ENCODE peak calls at places on chromosomes 13 and 19, in four cellular contexts. One of them, this sample, is unnamed.

GRCh38 chr13:112668924-112669323 is 20.9 kb upstream of the ATP11A start:
- DNase-seq in T-helper 1 cell: no peak
- DNase-seq in HS-27A: no peak
- DNase-seq in NCI-H187: no peak
- DNase-seq in this sample: no peak

GRCh38 chr19:41735071-41735623 is 20.2 kb upstream of the CEACAM6 start:
- DNase-seq in HS-27A: no peak
- DNase-seq in NCI-H187: no peak
- DNase-seq in T-helper 1 cell: no peak
- DNase-seq in this sample: no peak

GRCh38 chr13:27442071-27442647 is 8.2 kb downstream of the MTIF3 start:
- DNase-seq in T-helper 1 cell: peak
- DNase-seq in HS-27A: no peak
- DNase-seq in NCI-H187: no peak
- DNase-seq in this sample: peak

GRCh38 chr13:61286148-61286745 is 129.4 kb downstream of the PCDH20 start:
- DNase-seq in T-helper 1 cell: no peak
- DNase-seq in NCI-H187: peak
- DNase-seq in HS-27A: no peak
- DNase-seq in this sample: no peak

GRCh38 chr19:435056-435706 is 25.7 kb downstream of the SHC2 start:
- DNase-seq in NCI-H187: no peak
- DNase-seq in HS-27A: no peak
- DNase-seq in T-helper 1 cell: no peak
- DNase-seq in this sample: no peak

GRCh38 chr19:31506102-31506501 is 156.9 kb upstream of the TSHZ3 start:
- DNase-seq in T-helper 1 cell: no peak
- DNase-seq in HS-27A: no peak
- DNase-seq in NCI-H187: no peak
- DNase-seq in this sample: no peak

GRCh38 chr13:23599083-23599925 is 29.1 kb downstream of the TNFRSF19 start:
- DNase-seq in T-helper 1 cell: no peak
- DNase-seq in HS-27A: no peak
- DNase-seq in NCI-H187: no peak
- DNase-seq in this sample: no peak

GRCh38 chr13:48006396-48006795 is 5.3 kb upstream of the SUCLA2 start:
- DNase-seq in T-helper 1 cell: no peak
- DNase-seq in HS-27A: no peak
- DNase-seq in NCI-H187: no peak
- DNase-seq in this sample: no peak

GRCh38 chr19:16890461-16891184 is 1.8 kb downstream of the F2RL3 start:
- DNase-seq in HS-27A: no peak
- DNase-seq in NCI-H187: no peak
- DNase-seq in T-helper 1 cell: no peak
- DNase-seq in this sample: no peak

GRCh38 chr19:4506449-4507149 is 11.7 kb downstream of the PLIN4 start:
- DNase-seq in NCI-H187: no peak
- DNase-seq in HS-27A: no peak
- DNase-seq in T-helper 1 cell: no peak
- DNase-seq in this sample: no peak

GRCh38 chr19:8626823-8627222 is 3.6 kb upstream of the NFILZ start:
- DNase-seq in T-helper 1 cell: no peak
- DNase-seq in NCI-H187: no peak
- DNase-seq in HS-27A: no peak
- DNase-seq in this sample: no peak

GRCh38 chr13:21034602-21035190 is 26.7 kb downstream of the LATS2 start:
- DNase-seq in HS-27A: no peak
- DNase-seq in NCI-H187: no peak
- DNase-seq in T-helper 1 cell: no peak
- DNase-seq in this sample: no peak

GRCh38 chr19:15280915-15281683 is 48.9 kb upstream of the EPHX3 start:
- DNase-seq in HS-27A: no peak
- DNase-seq in NCI-H187: no peak
- DNase-seq in T-helper 1 cell: no peak
- DNase-seq in this sample: no peak

GRCh38 chr13:31588923-31589322 is 150.4 kb upstream of the RXFP2 start:
- DNase-seq in NCI-H187: no peak
- DNase-seq in HS-27A: no peak
- DNase-seq in T-helper 1 cell: no peak
- DNase-seq in this sample: no peak

GRCh38 chr19:6270822-6271221 is 9.0 kb downstream of the MLLT1 start:
- DNase-seq in NCI-H187: no peak
- DNase-seq in T-helper 1 cell: no peak
- DNase-seq in HS-27A: no peak
- DNase-seq in this sample: no peak

GRCh38 chr19:16860118-16860517 is 28.7 kb upstream of the F2RL3 start:
- DNase-seq in HS-27A: no peak
- DNase-seq in NCI-H187: no peak
- DNase-seq in T-helper 1 cell: no peak
- DNase-seq in this sample: no peak

GRCh38 chr19:48424694-48425219 is 21.0 kb upstream of the GRWD1 start:
- DNase-seq in HS-27A: peak
- DNase-seq in T-helper 1 cell: no peak
- DNase-seq in NCI-H187: no peak
- DNase-seq in this sample: no peak

GRCh38 chr19:53311897-53312296 is 21.7 kb upstream of the ZNF845 start:
- DNase-seq in T-helper 1 cell: no peak
- DNase-seq in HS-27A: no peak
- DNase-seq in NCI-H187: no peak
- DNase-seq in this sample: no peak

GRCh38 chr19:12513531-12514061 is 29.0 kb upstream of the ZNF709 start:
- DNase-seq in NCI-H187: no peak
- DNase-seq in HS-27A: no peak
- DNase-seq in T-helper 1 cell: no peak
- DNase-seq in this sample: no peak

GRCh38 chr13:19158006-19158405 is 23.6 kb downstream of the TUBA3C start:
- DNase-seq in HS-27A: no peak
- DNase-seq in NCI-H187: no peak
- DNase-seq in T-helper 1 cell: no peak
- DNase-seq in this sample: no peak

GRCh38 chr19:4369109-4369887 is 25.9 kb downstream of the MPND start:
- DNase-seq in NCI-H187: no peak
- DNase-seq in T-helper 1 cell: peak
- DNase-seq in HS-27A: no peak
- DNase-seq in this sample: peak

GRCh38 chr19:46945668-46946067 is 74.0 kb upstream of the NPAS1 start:
- DNase-seq in HS-27A: no peak
- DNase-seq in NCI-H187: no peak
- DNase-seq in T-helper 1 cell: no peak
- DNase-seq in this sample: no peak

GRCh38 chr19:16446108-16447014 is 25.4 kb downstream of the EPS15L1 start:
- DNase-seq in HS-27A: no peak
- DNase-seq in T-helper 1 cell: no peak
- DNase-seq in NCI-H187: no peak
- DNase-seq in this sample: no peak

GRCh38 chr19:49999371-50000010 is 25.7 kb downstream of the VRK3 start:
- DNase-seq in NCI-H187: no peak
- DNase-seq in T-helper 1 cell: no peak
- DNase-seq in HS-27A: no peak
- DNase-seq in this sample: no peak

GRCh38 chr19:47729468-47729798 is 15.9 kb upstream of the NOP53 start:
- DNase-seq in NCI-H187: no peak
- DNase-seq in T-helper 1 cell: no peak
- DNase-seq in HS-27A: peak
- DNase-seq in this sample: no peak

GRCh38 chr19:58428617-58429016 is 11.3 kb downstream of the ZNF132 start:
- DNase-seq in T-helper 1 cell: no peak
- DNase-seq in NCI-H187: no peak
- DNase-seq in HS-27A: no peak
- DNase-seq in this sample: no peak

This sample was measured in effector CD4-positive, alpha-beta T cell.